ENCODE peak calls at places on chromosomes 16 and 17, in eight cellular contexts. C, Q, F, D, U, E, G and P are unnamed samples.
A peak's percentile ranks its signal among the peaks of the same experiment; 100 is the strongest.

GRCh38 chr17:73011016-73011486 is 81.4 kb downstream of the SLC39A11 start:
- DNase-seq in Q (no peak), F (no peak), C (no peak), D (no peak), G (no peak), U (no peak), E (no peak), P (no peak)

GRCh38 chr17:76132574-76133338 is 8.3 kb downstream of the FOXJ1 start:
- DNase-seq in U (peak; percentile 93), F (no peak), D (no peak), E (peak; percentile 92), Q (no peak), G (no peak), C (no peak), P (no peak)

GRCh38 chr16:20740007-20740883 is 1.4 kb downstream of the THUMPD1 start:
- DNase-seq in C (no peak), F (peak; percentile 31), E (no peak), G (no peak), U (no peak), Q (peak; percentile 64), D (no peak), P (no peak)

GRCh38 chr16:3963203-3963602 is 82.7 kb upstream of the CREBBP start:
- DNase-seq in D (no peak), F (no peak), E (peak; percentile 73), Q (no peak), G (no peak), U (no peak), C (peak; percentile 85), P (peak; percentile 76)

GRCh38 chr17:61927211-61928100 is at the start of gene INTS2:
- DNase-seq in Q (peak; percentile 99), D (peak; percentile 97), E (peak; percentile 98), C (peak; percentile 97), U (peak; percentile 79), G (peak; percentile 89), F (peak; percentile 97), P (peak; percentile 91)

GRCh38 chr16:2785101-2785991 is 2.0 kb downstream of the PRSS33 start:
- DNase-seq in D (peak; percentile 21), C (no peak), F (no peak), E (no peak), Q (no peak), G (no peak), U (no peak), P (peak; percentile 53)

GRCh38 chr16:85523602-85524364 is 89.3 kb upstream of the GSE1 start:
- DNase-seq in G (no peak), C (no peak), F (peak; percentile 12), U (no peak), D (peak; percentile 81), Q (no peak), E (no peak), P (no peak)

GRCh38 chr17:72602517-72603345 is 481.9 kb downstream of the SOX9 start:
- DNase-seq in E (peak; percentile 94), C (no peak), G (no peak), U (no peak), F (peak; percentile 92), D (no peak), Q (no peak), P (no peak)

GRCh38 chr16:62475573-62475972 is 439.3 kb upstream of the CDH8 start:
- DNase-seq in G (no peak), F (no peak), Q (no peak), C (no peak), U (no peak), E (no peak), D (no peak), P (no peak)

GRCh38 chr16:60346256-60346655 is 1612.1 kb upstream of the GOT2 start:
- DNase-seq in U (no peak), G (no peak), D (no peak), F (no peak), Q (no peak), C (no peak), E (no peak), P (no peak)

GRCh38 chr17:55144518-55144917 is 120.2 kb upstream of the HLF start:
- DNase-seq in Q (no peak), U (no peak), G (no peak), D (no peak), F (no peak), C (no peak), E (no peak), P (no peak)

GRCh38 chr16:81607805-81608514 is 163.4 kb downstream of the CMIP start:
- DNase-seq in D (no peak), U (no peak), E (no peak), F (no peak), C (no peak), Q (no peak), G (no peak), P (no peak)

GRCh38 chr16:72721981-72722380 is 325.9 kb downstream of the ZFHX3 start:
- DNase-seq in F (no peak), U (no peak), Q (no peak), G (no peak), D (no peak), E (no peak), C (no peak), P (no peak)

GRCh38 chr16:1007284-1007850 is 25.8 kb downstream of the SOX8 start:
- DNase-seq in G (no peak), Q (no peak), D (no peak), C (no peak), F (no peak), E (no peak), U (no peak), P (no peak)

GRCh38 chr17:46949291-46950174 is 26.6 kb downstream of the GOSR2 start:
- DNase-seq in U (no peak), G (no peak), F (no peak), E (no peak), Q (no peak), C (no peak), D (no peak), P (no peak)

GRCh38 chr17:60372790-60373483 is 19.0 kb downstream of the USP32 start:
- DNase-seq in U (no peak), D (no peak), G (no peak), F (peak; percentile 86), E (no peak), Q (no peak), C (no peak), P (no peak)

GRCh38 chr16:86668136-86668535 is 89.8 kb downstream of the FOXL1 start:
- DNase-seq in G (no peak), F (peak; percentile 93), E (no peak), D (no peak), Q (no peak), U (no peak), C (no peak), P (no peak)

GRCh38 chr16:89593841-89594240 is 18.3 kb downstream of the CPNE7 start:
- DNase-seq in D (no peak), U (no peak), Q (no peak), G (no peak), F (no peak), C (peak; percentile 75), E (no peak), P (no peak)

GRCh38 chr16:85751665-85752501 is 987 bp upstream of the C16orf74 start:
- DNase-seq in Q (no peak), G (no peak), U (no peak), E (no peak), F (peak; percentile 62), D (no peak), C (no peak), P (no peak)

GRCh38 chr17:80512233-80512632 is 32.4 kb upstream of the RPTOR start:
- DNase-seq in F (peak; percentile 81), G (no peak), E (no peak), Q (no peak), D (no peak), C (no peak), U (no peak), P (no peak)

GRCh38 chr17:55883112-55883511 is 132.3 kb downstream of the PCTP start:
- DNase-seq in D (no peak), G (no peak), U (no peak), Q (no peak), C (no peak), E (no peak), F (no peak), P (no peak)

GRCh38 chr16:66603537-66604375 is 748 bp upstream of the CMTM3 start:
- DNase-seq in D (peak; percentile 77), C (peak; percentile 88), E (peak; percentile 85), U (peak; percentile 57), F (peak; percentile 57), G (no peak), Q (no peak), P (peak; percentile 52)

GRCh38 chr17:58338454-58338841 is 9.9 kb upstream of the TSPOAP1 start:
- DNase-seq in Q (no peak), G (no peak), U (no peak), C (no peak), F (no peak), E (no peak), D (no peak), P (no peak)
- TF ChIP-seq CTCF in Q (no peak), G (no peak), U (no peak), C (no peak), F (no peak), E (no peak), D (no peak), P (no peak)

GRCh38 chr17:2841606-2842005 is 45.4 kb downstream of the RAP1GAP2 start:
- DNase-seq in F (peak; percentile 56), G (no peak), Q (no peak), D (no peak), U (no peak), C (no peak), E (no peak), P (no peak)

GRCh38 chr17:2847601-2848255 is 51.5 kb downstream of the RAP1GAP2 start:
- DNase-seq in Q (no peak), U (no peak), E (no peak), F (no peak), G (no peak), D (no peak), C (no peak), P (no peak)

GRCh38 chr17:2842464-2842863 is 46.2 kb downstream of the RAP1GAP2 start:
- DNase-seq in C (no peak), Q (no peak), U (no peak), F (no peak), E (no peak), D (no peak), G (no peak), P (no peak)

GRCh38 chr17:2849327-2849670 is 53.1 kb downstream of the RAP1GAP2 start:
- DNase-seq in C (no peak), G (no peak), U (no peak), E (peak; percentile 91), D (no peak), F (no peak), Q (no peak), P (no peak)

GRCh38 chr17:2844386-2844785 is 48.1 kb downstream of the RAP1GAP2 start:
- DNase-seq in D (no peak), F (no peak), G (no peak), U (no peak), E (no peak), C (no peak), Q (no peak), P (no peak)
- TF ChIP-seq CTCF in D (no peak), F (no peak), G (peak; percentile 32), U (peak; percentile 10), E (no peak), C (no peak), Q (no peak), P (no peak)

GRCh38 chr17:74736423-74737298 is at the start of gene RAB37:
- DNase-seq in C (peak; percentile 58), F (peak; percentile 47), D (peak; percentile 79), G (no peak), E (no peak), U (peak; percentile 56), Q (no peak), P (peak; percentile 80)
- TF ChIP-seq CTCF in C (peak; percentile 58), F (peak; percentile 7), D (peak; percentile 26), G (no peak), E (no peak), U (peak; percentile 46), Q (peak; percentile 31), P (peak; percentile 67)

GRCh38 chr17:58083491-58084316 is 485 bp downstream of the DYNLL2 start:
- DNase-seq in C (peak; percentile 82), F (peak; percentile 46), D (peak; percentile 84), Q (peak; percentile 90), E (peak; percentile 92), U (peak; percentile 44), G (no peak), P (peak; percentile 71)
- TF ChIP-seq CTCF in C (no peak), F (no peak), D (no peak), Q (no peak), E (no peak), U (peak; percentile 5), G (no peak), P (no peak)